ENCODE peak calls at places on chromosomes 4 and X, in five cellular contexts. V, C, T, W and Q are unnamed samples.

GRCh38 chr4:145375416-145375815 is 106.2 kb upstream of the SMAD1 start:
- DNase-seq in V (no peak), C (no peak), T (no peak), W (no peak), Q (no peak)

GRCh38 chrX:75155454-75155829 is 641 bp downstream of the ABCB7 start:
- DNase-seq in V (no peak), C (peak; percentile 1), T (no peak), W (peak; percentile 21), Q (no peak)

GRCh38 chr4:91502365-91502764 is 801.4 kb upstream of the GRID2 start:
- DNase-seq in V (peak; percentile 3), C (no peak), T (no peak), W (no peak), Q (no peak)

GRCh38 chrX:4671344-4671743 is 957.9 kb upstream of the PRKX start:
- DNase-seq in V (no peak), C (no peak), T (no peak), W (no peak), Q (no peak)

GRCh38 chr4:153207027-153207426 is 2.8 kb downstream of the TRIM2 start:
- DNase-seq in V (no peak), C (no peak), T (no peak), W (no peak), Q (no peak)

GRCh38 chrX:27893211-27893610 is 85.4 kb downstream of the MAGEB10 start:
- DNase-seq in V (no peak), C (no peak), T (no peak), W (no peak), Q (no peak)

GRCh38 chr4:39658756-39659155 is 20.1 kb upstream of the SMIM14 start:
- DNase-seq in V (no peak), C (peak; percentile 40), T (no peak), W (peak; percentile 52), Q (no peak)

GRCh38 chr4:167021545-167022155 is 212.6 kb downstream of the SPOCK3 start:
- DNase-seq in V (peak; percentile 44), C (peak; percentile 77), T (peak; percentile 12), W (peak; percentile 89), Q (peak; percentile 75)

GRCh38 chr4:3877868-3878267 is 111.7 kb downstream of the ADRA2C start:
- DNase-seq in V (no peak), C (no peak), T (no peak), W (no peak), Q (no peak)

GRCh38 chr4:3879681-3880594 is 113.8 kb downstream of the ADRA2C start:
- DNase-seq in V (no peak), C (no peak), T (no peak), W (no peak), Q (no peak)

GRCh38 chr4:3877236-3877635 is 111.1 kb downstream of the ADRA2C start:
- DNase-seq in V (no peak), C (no peak), T (no peak), W (no peak), Q (no peak)

GRCh38 chr4:3878678-3879077 is 112.5 kb downstream of the ADRA2C start:
- DNase-seq in V (no peak), C (no peak), T (no peak), W (no peak), Q (no peak)

GRCh38 chr4:3880595-3881120 is 114.5 kb downstream of the ADRA2C start:
- DNase-seq in V (peak; percentile 84), C (peak; percentile 38), T (peak; percentile 14), W (peak; percentile 71), Q (peak; percentile 73)
- H3K9ac ChIP-seq in V (no peak overlapping the region), C (no peak overlapping the region), T (no peak overlapping the region), W (no peak overlapping the region), Q (no peak overlapping the region)

GRCh38 chrX:39859991-39860861 is 237.5 kb downstream of the BCOR start:
- DNase-seq in V (peak; percentile 87), C (peak; percentile 51), T (peak; percentile 91), W (peak; percentile 4), Q (peak; percentile 17)
- H3K9ac ChIP-seq in V (peak overlapping the region; percentile 56), C (no peak overlapping the region), T (no peak overlapping the region), W (no peak overlapping the region), Q (peak overlapping the region; percentile 72)

DNA sequence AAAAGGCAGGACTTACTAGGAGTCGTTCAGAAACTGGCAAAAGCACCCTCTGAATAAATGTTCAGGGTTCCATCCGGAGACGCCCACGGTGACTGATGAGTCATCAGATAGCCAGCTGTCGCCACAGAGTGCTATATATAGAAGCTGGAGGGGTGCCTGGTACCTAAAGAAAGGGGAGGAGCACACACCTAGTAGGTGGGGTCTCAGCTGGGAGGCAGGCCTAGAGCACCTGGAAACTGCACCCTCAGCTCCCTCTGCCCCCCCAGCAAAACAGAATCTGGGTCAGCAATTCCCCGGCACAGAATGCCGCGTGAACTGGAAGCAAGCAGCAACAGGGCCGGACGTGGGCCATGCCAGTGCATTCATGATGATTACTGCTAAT is 242.0 kb downstream of the BCOR start:
- DNase-seq in V (no peak), C (peak; percentile 15), T (peak; percentile 19), W (peak; percentile 20), Q (no peak)
- H3K9ac ChIP-seq in V (peak overlapping the region; percentile 63), C (no peak overlapping the region), T (no peak overlapping the region), W (no peak overlapping the region), Q (no peak overlapping the region)

DNA sequence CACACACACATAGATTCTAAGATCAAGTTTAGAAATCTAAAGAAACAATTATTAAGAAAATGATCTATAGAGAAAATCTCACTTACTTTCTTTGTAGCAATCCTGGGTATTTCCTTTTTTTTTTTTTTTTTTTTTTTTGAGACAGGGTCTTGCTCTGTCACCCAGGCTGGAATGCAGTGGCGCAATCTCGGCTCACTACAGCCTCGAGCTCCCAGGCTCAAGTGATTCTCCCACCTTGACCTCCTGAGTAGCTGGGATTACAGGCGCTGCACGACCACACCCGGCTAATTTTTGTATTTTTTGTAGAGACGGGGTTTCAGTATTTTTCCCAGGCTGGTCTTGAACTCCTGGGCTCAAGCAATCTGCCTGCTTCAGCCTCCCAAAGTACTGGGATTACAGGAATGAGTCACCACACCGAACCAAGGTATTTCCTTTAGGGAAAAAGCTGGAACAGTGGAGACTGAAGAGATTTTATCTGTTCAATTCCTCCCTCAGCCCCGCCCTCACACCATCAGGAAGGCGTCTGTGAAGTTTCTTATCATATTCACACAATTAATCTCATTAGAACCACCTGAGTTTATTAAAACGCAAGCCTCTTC is at the start of gene TRIML2:
- DNase-seq in V (peak; percentile 20), C (no peak), T (no peak), W (no peak), Q (no peak)
- H3K9ac ChIP-seq in V (peak within 1 kb of the TSS; percentile 66), C (no peak within 1 kb of the TSS), T (no peak within 1 kb of the TSS), W (no peak within 1 kb of the TSS), Q (no peak within 1 kb of the TSS)

GRCh38 chr4:74057588-74057987 is 19.1 kb upstream of the CXCL3 start:
- DNase-seq in V (no peak), C (no peak), T (no peak), W (no peak), Q (no peak)
- H3K9ac ChIP-seq in V (no peak overlapping the region), C (no peak overlapping the region), T (no peak overlapping the region), W (no peak overlapping the region), Q (no peak overlapping the region)

GRCh38 chrX:10630320-10630719 is 9.9 kb upstream of the MID1 start:
- DNase-seq in V (no peak), C (no peak), T (no peak), W (no peak), Q (no peak)

GRCh38 chrX:10633722-10634121 is 13.3 kb upstream of the MID1 start:
- DNase-seq in V (peak; percentile 50), C (peak; percentile 88), T (peak; percentile 94), W (peak; percentile 77), Q (no peak)

GRCh38 chrX:10628906-10629305 is 8.5 kb upstream of the MID1 start:
- DNase-seq in V (no peak), C (no peak), T (peak; percentile 63), W (no peak), Q (no peak)

GRCh38 chrX:10631416-10632145 is 11.2 kb upstream of the MID1 start:
- DNase-seq in V (no peak), C (no peak), T (no peak), W (no peak), Q (no peak)

GRCh38 chrX:10629905-10630304 is 9.5 kb upstream of the MID1 start:
- DNase-seq in V (no peak), C (no peak), T (no peak), W (no peak), Q (no peak)
- H3K9ac ChIP-seq in V (no peak overlapping the region), C (no peak overlapping the region), T (no peak overlapping the region), W (no peak overlapping the region), Q (no peak overlapping the region)

GRCh38 chrX:16785247-16786138 is 773 bp upstream of the TXLNG start:
- DNase-seq in V (no peak), C (no peak), T (no peak), W (peak; percentile 29), Q (no peak)
- H3K9ac ChIP-seq in V (peak overlapping the region; percentile 45), C (no peak overlapping the region), T (peak overlapping the region; percentile 83), W (peak overlapping the region; percentile 83), Q (no peak overlapping the region)